ENCODE peak calls at places on chromosomes 13 and 19, in five cellular contexts. One of them, this sample, is unnamed.

GRCh38 chr13:98889419-98890079 is 88.3 kb downstream of the DOCK9 start:
- DNase-seq in lung: no peak
- DNase-seq in SK-N-SH: no peak
- DNase-seq in nephron progenitor cell: no peak
- DNase-seq in NCI-H1092: no peak
- DNase-seq in this sample: no peak

GRCh38 chr13:28013482-28013881 is 25.0 kb upstream of the URAD start:
- DNase-seq in lung: no peak
- DNase-seq in SK-N-SH: no peak
- DNase-seq in nephron progenitor cell: no peak
- DNase-seq in NCI-H1092: no peak
- DNase-seq in this sample: no peak

GRCh38 chr19:45645631-45646344 is 6.6 kb upstream of the EML2 start:
- DNase-seq in lung: peak
- DNase-seq in SK-N-SH: peak
- DNase-seq in nephron progenitor cell: peak
- DNase-seq in NCI-H1092: peak
- DNase-seq in this sample: no peak

GRCh38 chr19:1164684-1165531 is 9.2 kb downstream of the SBNO2 start:
- DNase-seq in lung: no peak
- DNase-seq in SK-N-SH: no peak
- DNase-seq in nephron progenitor cell: no peak
- DNase-seq in NCI-H1092: no peak
- DNase-seq in this sample: no peak

GRCh38 chr19:34305221-34306058 is 51.1 kb downstream of the GARRE1 start:
- DNase-seq in lung: no peak
- DNase-seq in SK-N-SH: no peak
- DNase-seq in nephron progenitor cell: no peak
- DNase-seq in NCI-H1092: no peak
- DNase-seq in this sample: no peak

GRCh38 chr19:46859637-46860124 is 1.1 kb upstream of the ARHGAP35 start:
- DNase-seq in lung: peak
- DNase-seq in SK-N-SH: peak
- DNase-seq in nephron progenitor cell: no peak
- DNase-seq in NCI-H1092: peak
- DNase-seq in this sample: no peak

GRCh38 chr13:49086711-49087110 is 111.0 kb downstream of the FNDC3A start:
- DNase-seq in lung: no peak
- DNase-seq in SK-N-SH: no peak
- DNase-seq in nephron progenitor cell: no peak
- DNase-seq in NCI-H1092: no peak
- DNase-seq in this sample: no peak

GRCh38 chr13:37319041-37319443 is 213.6 kb upstream of the CSNK1A1L start:
- DNase-seq in lung: no peak
- DNase-seq in SK-N-SH: no peak
- DNase-seq in nephron progenitor cell: no peak
- DNase-seq in NCI-H1092: no peak
- DNase-seq in this sample: no peak

GRCh38 chr13:100203696-100204367 is 114.9 kb downstream of the PCCA start:
- DNase-seq in lung: no peak
- DNase-seq in SK-N-SH: no peak
- DNase-seq in nephron progenitor cell: no peak
- DNase-seq in NCI-H1092: no peak
- DNase-seq in this sample: no peak

GRCh38 chr19:54190942-54191670 is at the start of gene TSEN34:
- DNase-seq in lung: peak
- DNase-seq in SK-N-SH: peak
- DNase-seq in nephron progenitor cell: peak
- DNase-seq in NCI-H1092: peak
- DNase-seq in this sample: peak

GRCh38 chr13:42474954-42475353 is 99.0 kb upstream of the TNFSF11 start:
- DNase-seq in lung: no peak
- DNase-seq in SK-N-SH: no peak
- DNase-seq in nephron progenitor cell: no peak
- DNase-seq in NCI-H1092: no peak
- DNase-seq in this sample: no peak

GRCh38 chr13:48576448-48576993 is 43.6 kb upstream of the RCBTB2 start:
- DNase-seq in lung: no peak
- DNase-seq in SK-N-SH: no peak
- DNase-seq in nephron progenitor cell: no peak
- DNase-seq in NCI-H1092: no peak
- DNase-seq in this sample: no peak

GRCh38 chr13:48908381-48909087 is 67.2 kb upstream of the FNDC3A start:
- DNase-seq in lung: no peak
- DNase-seq in SK-N-SH: no peak
- DNase-seq in nephron progenitor cell: no peak
- DNase-seq in NCI-H1092: no peak
- DNase-seq in this sample: no peak

GRCh38 chr19:46111376-46111775 is 13.1 kb downstream of the IGFL3 start:
- DNase-seq in lung: no peak
- DNase-seq in SK-N-SH: no peak
- DNase-seq in nephron progenitor cell: no peak
- DNase-seq in NCI-H1092: no peak
- DNase-seq in this sample: no peak

GRCh38 chr19:43667524-43668405 is 2.2 kb downstream of the PLAUR start:
- DNase-seq in lung: peak
- DNase-seq in SK-N-SH: no peak
- DNase-seq in nephron progenitor cell: peak
- DNase-seq in NCI-H1092: no peak
- DNase-seq in this sample: no peak

GRCh38 chr13:29975287-29975686 is 124.9 kb upstream of the UBL3 start:
- DNase-seq in lung: no peak
- DNase-seq in SK-N-SH: no peak
- DNase-seq in nephron progenitor cell: no peak
- DNase-seq in NCI-H1092: no peak
- DNase-seq in this sample: no peak

GRCh38 chr19:5669212-5669611 is 11.1 kb downstream of the MICOS13 start:
- DNase-seq in lung: no peak
- DNase-seq in SK-N-SH: no peak
- DNase-seq in nephron progenitor cell: no peak
- DNase-seq in NCI-H1092: no peak
- DNase-seq in this sample: no peak

GRCh38 chr13:112934075-112934474 is 34.9 kb upstream of the MCF2L start:
- DNase-seq in lung: no peak
- DNase-seq in SK-N-SH: peak
- DNase-seq in nephron progenitor cell: no peak
- DNase-seq in NCI-H1092: no peak
- DNase-seq in this sample: no peak

GRCh38 chr13:24275041-24275440 is 34.3 kb upstream of the C1QTNF9 start:
- DNase-seq in lung: no peak
- DNase-seq in SK-N-SH: no peak
- DNase-seq in nephron progenitor cell: no peak
- DNase-seq in NCI-H1092: no peak
- DNase-seq in this sample: no peak

GRCh38 chr19:28028881-28029280 is 1184.1 kb downstream of the UQCRFS1 start:
- DNase-seq in lung: no peak
- DNase-seq in SK-N-SH: no peak
- DNase-seq in nephron progenitor cell: no peak
- DNase-seq in NCI-H1092: no peak
- DNase-seq in this sample: no peak

GRCh38 chr13:75042809-75043208 is 439.2 kb downstream of the TBC1D4 start:
- DNase-seq in lung: no peak
- DNase-seq in SK-N-SH: no peak
- DNase-seq in nephron progenitor cell: no peak
- DNase-seq in NCI-H1092: no peak
- DNase-seq in this sample: no peak

GRCh38 chr13:35826626-35827254 is 304.4 kb downstream of the DCLK1 start:
- DNase-seq in lung: no peak
- DNase-seq in SK-N-SH: no peak
- DNase-seq in nephron progenitor cell: peak
- DNase-seq in NCI-H1092: no peak
- DNase-seq in this sample: no peak

GRCh38 chr13:34762312-34762711 is 179.8 kb upstream of the NBEA start:
- DNase-seq in lung: no peak
- DNase-seq in SK-N-SH: no peak
- DNase-seq in nephron progenitor cell: no peak
- DNase-seq in NCI-H1092: no peak
- DNase-seq in this sample: no peak

GRCh38 chr13:60562081-60562764 is 165.2 kb downstream of the TDRD3 start:
- DNase-seq in lung: no peak
- DNase-seq in SK-N-SH: no peak
- DNase-seq in nephron progenitor cell: no peak
- DNase-seq in NCI-H1092: no peak
- DNase-seq in this sample: no peak

GRCh38 chr19:27975419-27976005 is 1237.4 kb downstream of the UQCRFS1 start:
- DNase-seq in lung: no peak
- DNase-seq in SK-N-SH: no peak
- DNase-seq in nephron progenitor cell: no peak
- DNase-seq in NCI-H1092: no peak
- DNase-seq in this sample: no peak

GRCh38 chr13:21333186-21333585 is 125.9 kb downstream of the ZDHHC20 start:
- DNase-seq in lung: no peak
- DNase-seq in SK-N-SH: no peak
- DNase-seq in nephron progenitor cell: no peak
- DNase-seq in NCI-H1092: no peak
- DNase-seq in this sample: no peak

GRCh38 chr13:66574606-66575005 is 655.5 kb downstream of the PCDH9 start:
- DNase-seq in lung: no peak
- DNase-seq in SK-N-SH: no peak
- DNase-seq in nephron progenitor cell: no peak
- DNase-seq in NCI-H1092: no peak
- DNase-seq in this sample: no peak

GRCh38 chr19:12346896-12347295 is 13.5 kb upstream of the ZNF563 start:
- DNase-seq in lung: no peak
- DNase-seq in SK-N-SH: no peak
- DNase-seq in nephron progenitor cell: no peak
- DNase-seq in NCI-H1092: no peak
- DNase-seq in this sample: no peak

GRCh38 chr19:1774999-1775772 is 21.9 kb downstream of the ONECUT3 start:
- DNase-seq in lung: no peak
- DNase-seq in SK-N-SH: peak
- DNase-seq in nephron progenitor cell: no peak
- DNase-seq in NCI-H1092: no peak
- DNase-seq in this sample: no peak